ENCODE peak calls at places on chromosomes 1 and 21, in six cellular contexts. Y is K562, U is GM12878, G is HCT116, A is HepG2, H is H1. N is an unnamed sample.

GRCh38 chr1:246789454-246790339 is 65.5 kb downstream of the SCCPDH start:
- DNase-seq in Y (no peak), U (no peak), G (no peak), A (no peak), H (no peak), N (no peak)

GRCh38 chr1:216521477-216521876 is 98.2 kb upstream of the USH2A start:
- DNase-seq in Y (no peak), U (no peak), G (no peak), A (no peak), H (no peak), N (no peak)

GRCh38 chr21:33968082-33968997 is 52.7 kb upstream of the ATP5PO start:
- DNase-seq in Y (peak; percentile 61), U (no peak), G (no peak), A (peak; percentile 41), H (no peak), N (no peak)

GRCh38 chr21:34021726-34022125 is 51.7 kb upstream of the MRPS6 start:
- DNase-seq in Y (no peak), U (no peak), G (no peak), A (no peak), H (no peak), N (no peak)

GRCh38 chr1:53366901-53367502 is 39.1 kb upstream of the LRP8 start:
- DNase-seq in Y (no peak), U (no peak), G (no peak), A (no peak), H (no peak), N (no peak)

GRCh38 chr1:204927673-204928641 is 57.3 kb downstream of the NFASC start:
- DNase-seq in Y (peak; percentile 28), U (no peak), G (no peak), A (no peak), H (no peak), N (no peak)

GRCh38 chr1:19769211-19769932 is 30.3 kb downstream of the TMCO4 start:
- DNase-seq in Y (no peak), U (no peak), G (no peak), A (no peak), H (no peak), N (no peak)

GRCh38 chr1:187876775-187877174 is 1048.0 kb downstream of the PLA2G4A start:
- DNase-seq in Y (no peak), U (peak; percentile 15), G (no peak), A (no peak), H (no peak), N (no peak)

GRCh38 chr1:95035536-95035935 is 37.2 kb downstream of the ALG14 start:
- DNase-seq in Y (no peak), U (no peak), G (peak; percentile 18), A (no peak), H (no peak), N (no peak)

GRCh38 chr1:208654241-208654640 is 410.1 kb upstream of the PLXNA2 start:
- DNase-seq in Y (peak; percentile 29), U (no peak), G (peak; percentile 22), A (peak; percentile 12), H (no peak), N (peak; percentile 55)

GRCh38 chr1:99250724-99251123 is 13.6 kb upstream of the PLPPR4 start:
- DNase-seq in Y (no peak), U (no peak), G (no peak), A (no peak), H (no peak), N (no peak)

DNA sequence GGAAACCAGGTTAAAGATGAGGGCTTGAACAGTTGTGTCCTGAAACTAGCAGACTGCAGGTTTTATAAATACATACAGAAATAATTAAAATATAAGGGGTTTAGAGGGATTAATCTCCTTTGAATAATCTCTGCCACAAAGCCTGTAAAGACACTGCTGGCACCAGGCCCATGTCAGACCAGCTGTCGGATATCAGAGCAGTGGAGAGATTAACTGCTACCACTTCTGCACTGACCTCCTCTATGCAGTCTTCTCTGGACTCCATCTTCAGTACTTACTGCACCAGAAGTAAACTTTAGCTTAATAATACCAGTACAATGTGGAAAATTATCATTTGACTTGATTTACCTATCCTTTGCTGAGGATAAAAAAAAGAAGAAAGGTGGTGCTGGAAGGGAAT is 128.6 kb downstream of the LHX4 start:
- DNase-seq in Y (no peak), U (no peak), G (no peak), A (no peak), H (no peak), N (no peak)
- TF ChIP-seq ZNF274 in Y (no peak), U (no peak), G (no peak), A (no peak), H (no peak), N (no peak)

GRCh38 chr1:11028018-11028417 is 15.6 kb downstream of the TARDBP start:
- DNase-seq in Y (no peak), U (no peak), G (no peak), A (no peak), H (no peak), N (no peak)
- H3K9me3 ChIP-seq in Y (no peaks in the 10 kb centered on the region), U (no peaks in the 10 kb centered on the region), G (no peaks in the 10 kb centered on the region), A (no peaks in the 10 kb centered on the region), H (no peaks in the 10 kb centered on the region), N (no peaks in the 10 kb centered on the region)

DNA sequence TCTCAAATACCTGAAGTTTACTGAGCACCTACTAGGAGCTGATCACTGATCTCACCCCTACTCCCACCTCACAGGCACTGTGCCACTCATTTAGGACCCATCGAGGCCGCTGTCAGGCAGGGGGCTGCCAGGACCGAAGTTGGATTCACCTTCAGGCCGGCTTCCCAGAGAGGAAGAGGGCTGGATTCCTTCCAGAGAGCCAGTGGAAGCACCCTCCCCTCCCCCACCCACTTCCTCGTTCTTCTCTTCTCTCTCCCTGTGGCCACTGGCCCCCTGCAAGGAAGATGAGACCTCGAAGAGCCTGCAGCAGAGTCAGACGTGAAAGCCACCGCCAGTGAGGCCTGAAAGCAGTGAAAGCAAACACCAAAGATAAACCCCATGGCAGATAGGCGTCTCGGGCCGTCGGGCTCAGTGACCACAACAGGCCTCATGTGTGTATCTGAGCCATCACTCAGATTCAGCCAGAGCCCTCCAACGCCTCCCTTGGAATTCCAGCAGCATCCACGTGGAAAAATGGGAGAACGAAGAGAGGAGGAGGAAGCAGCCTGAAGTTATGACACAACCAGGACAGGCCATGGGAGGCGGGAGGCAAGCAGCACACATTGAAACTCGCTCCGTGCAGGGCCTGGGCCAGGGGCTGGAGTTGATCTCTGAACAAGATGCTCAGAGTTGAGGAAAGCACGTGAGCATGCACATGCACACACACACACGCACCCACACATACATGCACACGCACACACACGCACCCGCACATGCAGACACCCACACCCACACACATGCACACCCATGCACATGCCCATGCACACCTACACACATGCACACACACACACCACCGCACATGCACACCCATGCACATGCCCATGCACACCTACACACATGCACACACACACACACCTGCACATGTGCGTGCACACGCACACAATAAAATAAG is 6.2 kb upstream of the AGTRAP start:
- DNase-seq in Y (peak; percentile 69), U (no peak), G (no peak), A (peak; percentile 23), H (no peak), N (no peak)
- H3K4me3 ChIP-seq in Y (no peak overlapping the region), U (no peak overlapping the region), G (no peak overlapping the region), A (peak overlapping the region; percentile 29), H (no peak overlapping the region), N (no peak overlapping the region)

DNA sequence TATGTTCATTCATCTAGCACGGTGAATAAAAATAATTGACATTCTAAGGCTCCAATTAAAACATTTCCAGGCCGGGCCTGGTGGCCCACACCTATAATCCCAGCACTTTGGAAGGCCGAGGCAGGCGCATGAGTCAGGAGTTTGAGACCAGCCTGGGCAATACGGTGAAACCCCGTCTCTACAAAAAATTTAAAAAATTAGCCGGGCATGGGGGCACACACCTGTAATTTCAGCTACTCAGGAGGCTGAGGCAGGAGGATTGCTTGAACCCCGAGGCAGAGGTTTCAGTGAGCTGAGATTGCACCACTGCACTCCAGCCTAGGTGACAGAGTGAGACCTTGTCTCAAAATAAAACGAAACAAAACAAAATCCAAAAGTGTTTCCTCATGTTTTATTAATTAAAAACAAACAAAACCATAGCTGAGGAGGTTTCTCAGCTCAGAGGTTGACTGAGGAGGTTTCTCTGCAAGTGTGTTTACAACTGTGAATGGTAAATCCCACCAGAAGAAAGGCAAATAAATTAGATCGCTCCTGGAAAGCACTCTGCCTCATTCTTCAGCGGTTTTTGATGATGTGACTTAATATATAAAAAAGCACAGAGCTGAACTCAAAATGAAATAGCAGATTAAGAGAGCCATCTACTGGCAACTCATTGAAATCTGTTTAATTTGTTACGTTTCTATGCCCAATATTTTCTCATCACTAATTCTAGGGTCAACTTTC is 37.7 kb upstream of the ATG4C start:
- DNase-seq in Y (peak; percentile 41), U (no peak), G (peak; percentile 31), A (peak; percentile 48), H (no peak), N (no peak)
- TF ChIP-seq ZNF274 in Y (no peak), U (no peak), G (no peak), A (no peak), H (no peak), N (no peak)

GRCh38 chr1:49523764-49524163 is 500.0 kb downstream of the AGBL4 start:
- DNase-seq in Y (no peak), U (no peak), G (no peak), A (no peak), H (no peak), N (no peak)

GRCh38 chr1:49526672-49527071 is 497.1 kb downstream of the AGBL4 start:
- DNase-seq in Y (no peak), U (no peak), G (no peak), A (no peak), H (no peak), N (no peak)

DNA sequence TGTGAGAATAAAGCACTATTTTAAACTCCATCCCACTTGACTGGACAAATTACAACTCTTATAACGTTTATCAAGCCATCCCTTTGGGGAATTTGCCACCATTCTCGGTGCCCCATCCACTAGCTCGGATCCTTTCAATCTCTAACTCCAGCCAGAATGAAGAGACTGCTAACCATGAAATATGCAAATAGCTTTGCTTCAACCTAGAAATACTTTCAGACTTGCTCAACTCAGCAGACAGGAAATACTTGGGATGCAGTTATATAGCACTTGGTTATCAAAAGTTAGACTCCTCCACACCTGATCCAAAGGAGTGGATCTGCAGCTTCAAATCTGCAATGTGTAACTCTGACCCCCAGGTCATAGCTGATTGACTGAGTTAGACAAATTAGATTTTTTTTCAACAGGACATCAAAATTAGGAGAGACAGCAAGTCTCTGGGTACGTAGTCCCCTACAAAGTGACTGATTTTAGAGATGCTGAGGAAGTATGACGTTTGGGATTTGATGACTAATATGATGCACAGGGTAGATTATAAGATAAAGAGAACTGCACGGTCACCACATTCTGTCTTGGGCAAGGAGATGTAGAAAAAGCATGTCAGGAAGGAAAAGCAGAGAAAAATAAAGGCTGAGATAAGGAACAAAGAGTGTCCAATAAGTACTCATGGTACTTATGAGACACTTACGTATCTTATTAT is 496.0 kb downstream of the AGBL4 start:
- DNase-seq in Y (no peak), U (no peak), G (no peak), A (no peak), H (no peak), N (no peak)
- H3K9me3 ChIP-seq in Y (no peaks in the 10 kb centered on the region), U (no peaks in the 10 kb centered on the region), G (peaks cover 2% of the 10 kb centered on the region), A (peaks cover 83% of the 10 kb centered on the region), H (peaks cover 73% of the 10 kb centered on the region), N (no peaks in the 10 kb centered on the region)

DNA sequence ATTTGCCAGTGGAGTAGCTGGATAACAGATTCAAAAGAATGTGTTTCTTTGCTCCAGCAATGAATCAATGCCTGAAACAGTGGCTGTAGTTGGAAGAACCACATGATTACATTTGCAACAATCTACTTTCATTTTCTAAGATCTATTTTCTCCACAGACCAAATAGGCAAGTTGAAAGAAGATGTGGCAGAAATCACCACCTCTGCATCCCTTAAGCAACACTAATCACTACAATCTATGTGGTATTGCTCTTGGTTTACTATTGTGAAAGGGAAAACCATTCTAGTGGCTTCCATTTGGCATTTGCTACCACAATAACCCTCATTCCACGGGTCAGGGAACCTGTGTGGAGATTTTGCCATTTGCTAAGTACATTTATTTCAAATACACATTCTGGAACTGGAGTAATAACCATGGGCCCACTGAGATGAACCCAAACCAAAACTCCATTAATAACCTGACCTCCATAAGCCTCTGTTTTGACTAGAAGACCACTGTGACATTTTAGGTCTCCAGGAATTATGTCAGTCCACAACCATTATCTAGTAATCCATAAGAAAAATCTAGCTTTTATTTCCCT is 66.3 kb downstream of the C1orf185 start:
- DNase-seq in Y (no peak), U (no peak), G (no peak), A (no peak), H (no peak), N (no peak)
- H3K4me3 ChIP-seq in Y (no peak overlapping the region), U (no peak overlapping the region), G (no peak overlapping the region), A (no peak overlapping the region), H (no peak overlapping the region), N (no peak overlapping the region)